ENCODE peak calls at places on chromosomes 2 and 18, in four cellular contexts. One of them, this sample, is unnamed.

GRCh38 chr2:34159891-34160290 is 560.8 kb upstream of the FAM98A start:
- DNase-seq in activated naive CD8-positive, alpha-beta T cell treated with anti-CD3 and anti-CD28 coated beads, Interleukin-2, amount 50 U/mL, for 16 hours: no peak
- DNase-seq in A172: no peak
- DNase-seq in NCI-H774: no peak
- DNase-seq in this sample: no peak

GRCh38 chr18:41226186-41226585 is 728.8 kb upstream of the PIK3C3 start:
- DNase-seq in activated naive CD8-positive, alpha-beta T cell treated with anti-CD3 and anti-CD28 coated beads, Interleukin-2, amount 50 U/mL, for 16 hours: no peak
- DNase-seq in A172: no peak
- DNase-seq in NCI-H774: no peak
- DNase-seq in this sample: no peak

GRCh38 chr2:24832991-24833671 is 39.9 kb downstream of the CENPO start:
- DNase-seq in activated naive CD8-positive, alpha-beta T cell treated with anti-CD3 and anti-CD28 coated beads, Interleukin-2, amount 50 U/mL, for 16 hours: no peak
- DNase-seq in A172: no peak
- DNase-seq in NCI-H774: no peak
- DNase-seq in this sample: no peak

GRCh38 chr2:12330916-12331315 is 385.8 kb upstream of the TRIB2 start:
- DNase-seq in activated naive CD8-positive, alpha-beta T cell treated with anti-CD3 and anti-CD28 coated beads, Interleukin-2, amount 50 U/mL, for 16 hours: no peak
- DNase-seq in A172: peak; percentile 73
- DNase-seq in NCI-H774: no peak
- DNase-seq in this sample: peak; percentile 76

GRCh38 chr2:159133795-159134194 is 152.7 kb downstream of the WDSUB1 start:
- DNase-seq in activated naive CD8-positive, alpha-beta T cell treated with anti-CD3 and anti-CD28 coated beads, Interleukin-2, amount 50 U/mL, for 16 hours: no peak
- DNase-seq in A172: no peak
- DNase-seq in NCI-H774: no peak
- DNase-seq in this sample: peak; percentile 38

GRCh38 chr18:3321133-3321812 is 59.3 kb downstream of the MYL12B start:
- DNase-seq in activated naive CD8-positive, alpha-beta T cell treated with anti-CD3 and anti-CD28 coated beads, Interleukin-2, amount 50 U/mL, for 16 hours: no peak
- DNase-seq in A172: peak; percentile 89
- DNase-seq in NCI-H774: no peak
- DNase-seq in this sample: peak; percentile 93

GRCh38 chr2:233811732-233812131 is 33.6 kb downstream of the MROH2A start:
- DNase-seq in activated naive CD8-positive, alpha-beta T cell treated with anti-CD3 and anti-CD28 coated beads, Interleukin-2, amount 50 U/mL, for 16 hours: no peak
- DNase-seq in A172: no peak
- DNase-seq in NCI-H774: no peak
- DNase-seq in this sample: no peak

GRCh38 chr2:240917684-240918257 is 11.6 kb downstream of the CROCC2 start:
- DNase-seq in activated naive CD8-positive, alpha-beta T cell treated with anti-CD3 and anti-CD28 coated beads, Interleukin-2, amount 50 U/mL, for 16 hours: no peak
- DNase-seq in A172: no peak
- DNase-seq in NCI-H774: no peak
- DNase-seq in this sample: peak; percentile 84

GRCh38 chr2:45390433-45390832 is 220.6 kb downstream of the SRBD1 start:
- DNase-seq in activated naive CD8-positive, alpha-beta T cell treated with anti-CD3 and anti-CD28 coated beads, Interleukin-2, amount 50 U/mL, for 16 hours: no peak
- DNase-seq in A172: no peak
- DNase-seq in NCI-H774: no peak
- DNase-seq in this sample: peak; percentile 12

GRCh38 chr2:72112421-72112820 is 35.2 kb downstream of the CYP26B1 start:
- DNase-seq in activated naive CD8-positive, alpha-beta T cell treated with anti-CD3 and anti-CD28 coated beads, Interleukin-2, amount 50 U/mL, for 16 hours: no peak
- DNase-seq in A172: peak; percentile 67
- DNase-seq in NCI-H774: no peak
- DNase-seq in this sample: peak; percentile 80

GRCh38 chr2:191688934-191689695 is 11.2 kb downstream of the NABP1 start:
- DNase-seq in activated naive CD8-positive, alpha-beta T cell treated with anti-CD3 and anti-CD28 coated beads, Interleukin-2, amount 50 U/mL, for 16 hours: no peak
- DNase-seq in A172: peak; percentile 77
- DNase-seq in NCI-H774: no peak
- DNase-seq in this sample: peak; percentile 79

GRCh38 chr2:179243046-179243445 is 21.6 kb downstream of the SESTD1 start:
- DNase-seq in activated naive CD8-positive, alpha-beta T cell treated with anti-CD3 and anti-CD28 coated beads, Interleukin-2, amount 50 U/mL, for 16 hours: no peak
- DNase-seq in A172: no peak
- DNase-seq in NCI-H774: no peak
- DNase-seq in this sample: no peak

GRCh38 chr2:11553661-11554429 is 20.0 kb downstream of the GREB1 start:
- DNase-seq in activated naive CD8-positive, alpha-beta T cell treated with anti-CD3 and anti-CD28 coated beads, Interleukin-2, amount 50 U/mL, for 16 hours: no peak
- DNase-seq in A172: peak; percentile 91
- DNase-seq in NCI-H774: no peak
- DNase-seq in this sample: peak; percentile 87

GRCh38 chr2:11393711-11394236 is 49.3 kb upstream of the ROCK2 start:
- DNase-seq in activated naive CD8-positive, alpha-beta T cell treated with anti-CD3 and anti-CD28 coated beads, Interleukin-2, amount 50 U/mL, for 16 hours: no peak
- DNase-seq in A172: peak; percentile 29
- DNase-seq in NCI-H774: no peak
- DNase-seq in this sample: no peak

GRCh38 chr2:8496079-8496478 is 185.8 kb upstream of the ID2 start:
- DNase-seq in activated naive CD8-positive, alpha-beta T cell treated with anti-CD3 and anti-CD28 coated beads, Interleukin-2, amount 50 U/mL, for 16 hours: no peak
- DNase-seq in A172: no peak
- DNase-seq in NCI-H774: no peak
- DNase-seq in this sample: no peak

GRCh38 chr2:200590090-200590489 is 4.3 kb downstream of the AOX1 start:
- DNase-seq in activated naive CD8-positive, alpha-beta T cell treated with anti-CD3 and anti-CD28 coated beads, Interleukin-2, amount 50 U/mL, for 16 hours: no peak
- DNase-seq in A172: no peak
- DNase-seq in NCI-H774: no peak
- DNase-seq in this sample: no peak

GRCh38 chr2:68734688-68735525 is at the start of gene ARHGAP25:
- DNase-seq in activated naive CD8-positive, alpha-beta T cell treated with anti-CD3 and anti-CD28 coated beads, Interleukin-2, amount 50 U/mL, for 16 hours: no peak
- DNase-seq in A172: no peak
- DNase-seq in NCI-H774: no peak
- DNase-seq in this sample: no peak

GRCh38 chr18:433297-433696 is 67.2 kb downstream of the COLEC12 start:
- DNase-seq in activated naive CD8-positive, alpha-beta T cell treated with anti-CD3 and anti-CD28 coated beads, Interleukin-2, amount 50 U/mL, for 16 hours: no peak
- DNase-seq in A172: no peak
- DNase-seq in NCI-H774: no peak
- DNase-seq in this sample: peak; percentile 76

GRCh38 chr2:201777043-201777442 is 3.7 kb downstream of the ALS2 start:
- DNase-seq in activated naive CD8-positive, alpha-beta T cell treated with anti-CD3 and anti-CD28 coated beads, Interleukin-2, amount 50 U/mL, for 16 hours: no peak
- DNase-seq in A172: no peak
- DNase-seq in NCI-H774: no peak
- DNase-seq in this sample: no peak

GRCh38 chr2:165804719-165805118 is 10.7 kb upstream of the GALNT3 start:
- DNase-seq in activated naive CD8-positive, alpha-beta T cell treated with anti-CD3 and anti-CD28 coated beads, Interleukin-2, amount 50 U/mL, for 16 hours: no peak
- DNase-seq in A172: no peak
- DNase-seq in NCI-H774: peak; percentile 31
- DNase-seq in this sample: no peak

GRCh38 chr2:127721978-127722355 is 20.7 kb downstream of the SFT2D3 start:
- DNase-seq in activated naive CD8-positive, alpha-beta T cell treated with anti-CD3 and anti-CD28 coated beads, Interleukin-2, amount 50 U/mL, for 16 hours: no peak
- DNase-seq in A172: peak; percentile 35
- DNase-seq in NCI-H774: no peak
- DNase-seq in this sample: no peak

GRCh38 chr2:211751853-211752252 is 786.7 kb downstream of the ERBB4 start:
- DNase-seq in activated naive CD8-positive, alpha-beta T cell treated with anti-CD3 and anti-CD28 coated beads, Interleukin-2, amount 50 U/mL, for 16 hours: no peak
- DNase-seq in A172: no peak
- DNase-seq in NCI-H774: no peak
- DNase-seq in this sample: no peak

This sample was measured in RPMI7951.